ENCODE peak calls at places on chromosomes 16 and 17, in four cellular contexts. One of them, this sample, is unnamed.

GRCh38 chr16:83682858-83683235 is 124.9 kb upstream of the HSBP1 start:
- DNase-seq in lung: no peak
- DNase-seq in H9: no peak
- DNase-seq in ascending aorta: no peak
- DNase-seq in this sample: no peak

GRCh38 chr16:30049871-30050270 is 15.7 kb upstream of the ALDOA start:
- DNase-seq in lung: no peak
- DNase-seq in H9: no peak
- DNase-seq in ascending aorta: no peak
- DNase-seq in this sample: no peak

GRCh38 chr17:60102632-60103047 is 23.9 kb upstream of the HEATR6 start:
- DNase-seq in lung: peak
- DNase-seq in H9: no peak
- DNase-seq in ascending aorta: no peak
- DNase-seq in this sample: peak

GRCh38 chr17:37280841-37281240 is 94.9 kb upstream of the C17orf78 start:
- DNase-seq in lung: no peak
- DNase-seq in H9: no peak
- DNase-seq in ascending aorta: no peak
- DNase-seq in this sample: no peak

GRCh38 chr17:39221572-39221971 is 4.2 kb downstream of the STAC2 start:
- DNase-seq in lung: no peak
- DNase-seq in H9: no peak
- DNase-seq in ascending aorta: no peak
- DNase-seq in this sample: no peak

GRCh38 chr16:82062645-82063058 is 27.6 kb downstream of the HSD17B2 start:
- DNase-seq in lung: peak
- DNase-seq in H9: no peak
- DNase-seq in ascending aorta: no peak
- DNase-seq in this sample: no peak

GRCh38 chr17:27466748-27467375 is 10.6 kb downstream of the KSR1 start:
- DNase-seq in lung: no peak
- DNase-seq in H9: no peak
- DNase-seq in ascending aorta: no peak
- DNase-seq in this sample: peak

GRCh38 chr17:66228887-66229782 is at the start of gene APOH:
- DNase-seq in lung: no peak
- DNase-seq in H9: no peak
- DNase-seq in ascending aorta: no peak
- DNase-seq in this sample: no peak

GRCh38 chr16:68364601-68364998 is 53.8 kb downstream of the PRMT7 start:
- DNase-seq in lung: no peak
- DNase-seq in H9: peak
- DNase-seq in ascending aorta: no peak
- DNase-seq in this sample: no peak

GRCh38 chr16:1357906-1358566 is 6.3 kb downstream of the GNPTG start:
- DNase-seq in lung: no peak
- DNase-seq in H9: no peak
- DNase-seq in ascending aorta: no peak
- DNase-seq in this sample: no peak

GRCh38 chr16:20740901-20741491 is 622 bp downstream of the THUMPD1 start:
- DNase-seq in lung: peak
- DNase-seq in H9: peak
- DNase-seq in ascending aorta: peak
- DNase-seq in this sample: peak

GRCh38 chr16:20744922-20745440 is 3.4 kb upstream of the THUMPD1 start:
- DNase-seq in lung: no peak
- DNase-seq in H9: no peak
- DNase-seq in ascending aorta: no peak
- DNase-seq in this sample: peak

GRCh38 chr16:20743591-20743990 is 2.0 kb upstream of the THUMPD1 start:
- DNase-seq in lung: no peak
- DNase-seq in H9: no peak
- DNase-seq in ascending aorta: no peak
- DNase-seq in this sample: no peak

GRCh38 chr16:20740007-20740883 is 1.4 kb downstream of the THUMPD1 start:
- DNase-seq in lung: no peak
- DNase-seq in H9: no peak
- DNase-seq in ascending aorta: no peak
- DNase-seq in this sample: no peak

GRCh38 chr16:20741555-20742285 is at the start of gene THUMPD1:
- DNase-seq in lung: peak
- DNase-seq in H9: peak
- DNase-seq in ascending aorta: peak
- DNase-seq in this sample: peak
- TF ChIP-seq CTCF in lung: no peak
- TF ChIP-seq CTCF in H9: no peak
- TF ChIP-seq CTCF in ascending aorta: peak
- TF ChIP-seq CTCF in this sample: no peak

GRCh38 chr16:52556083-52556482 is 9.1 kb upstream of the TOX3 start:
- DNase-seq in lung: no peak
- DNase-seq in H9: no peak
- DNase-seq in ascending aorta: no peak
- DNase-seq in this sample: no peak

GRCh38 chr16:52554334-52554733 is 7.4 kb upstream of the TOX3 start:
- DNase-seq in lung: no peak
- DNase-seq in H9: no peak
- DNase-seq in ascending aorta: no peak
- DNase-seq in this sample: no peak

GRCh38 chr16:52555572-52555971 is 8.6 kb upstream of the TOX3 start:
- DNase-seq in lung: no peak
- DNase-seq in H9: no peak
- DNase-seq in ascending aorta: no peak
- DNase-seq in this sample: no peak

GRCh38 chr16:52552643-52553042 is 5.7 kb upstream of the TOX3 start:
- DNase-seq in lung: no peak
- DNase-seq in H9: no peak
- DNase-seq in ascending aorta: no peak
- DNase-seq in this sample: no peak

DNA sequence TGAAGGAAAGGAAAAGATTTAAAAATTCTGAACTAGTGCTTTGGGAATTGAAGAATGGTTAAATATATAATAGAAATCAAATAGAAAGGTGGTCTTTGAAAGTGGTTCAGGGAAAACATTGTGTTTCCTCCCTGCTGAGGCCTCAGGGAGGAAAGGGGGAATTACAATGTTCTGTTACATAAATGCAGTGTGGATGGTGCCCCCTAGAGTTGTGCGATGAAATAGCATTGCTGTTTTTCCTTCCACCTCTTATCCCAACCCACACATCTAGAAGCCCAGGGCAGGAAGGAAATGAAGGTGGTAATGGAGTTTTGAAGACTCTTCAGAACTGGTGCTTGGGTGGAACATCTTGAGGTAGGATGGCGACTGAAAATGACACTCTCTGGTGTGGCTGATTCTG is 6.4 kb upstream of the TOX3 start:
- DNase-seq in lung: no peak
- DNase-seq in H9: no peak
- DNase-seq in ascending aorta: no peak
- DNase-seq in this sample: no peak
- TF ChIP-seq CTCF in lung: no peak
- TF ChIP-seq CTCF in H9: peak
- TF ChIP-seq CTCF in ascending aorta: no peak
- TF ChIP-seq CTCF in this sample: no peak

GRCh38 chr16:54288592-54289241 is 2.1 kb upstream of the IRX3 start:
- DNase-seq in lung: no peak
- DNase-seq in H9: no peak
- DNase-seq in ascending aorta: no peak
- DNase-seq in this sample: no peak

GRCh38 chr16:54289242-54290051 is 2.9 kb upstream of the IRX3 start:
- DNase-seq in lung: no peak
- DNase-seq in H9: peak
- DNase-seq in ascending aorta: no peak
- DNase-seq in this sample: no peak

GRCh38 chr16:54290203-54291106 is 3.9 kb upstream of the IRX3 start:
- DNase-seq in lung: no peak
- DNase-seq in H9: peak
- DNase-seq in ascending aorta: no peak
- DNase-seq in this sample: no peak

GRCh38 chr16:54291107-54291980 is 4.8 kb upstream of the IRX3 start:
- DNase-seq in lung: no peak
- DNase-seq in H9: peak
- DNase-seq in ascending aorta: no peak
- DNase-seq in this sample: no peak

GRCh38 chr16:54291981-54292487 is 5.4 kb upstream of the IRX3 start:
- DNase-seq in lung: no peak
- DNase-seq in H9: no peak
- DNase-seq in ascending aorta: no peak
- DNase-seq in this sample: no peak
- TF ChIP-seq CTCF in lung: no peak
- TF ChIP-seq CTCF in H9: no peak
- TF ChIP-seq CTCF in ascending aorta: no peak
- TF ChIP-seq CTCF in this sample: no peak

DNA sequence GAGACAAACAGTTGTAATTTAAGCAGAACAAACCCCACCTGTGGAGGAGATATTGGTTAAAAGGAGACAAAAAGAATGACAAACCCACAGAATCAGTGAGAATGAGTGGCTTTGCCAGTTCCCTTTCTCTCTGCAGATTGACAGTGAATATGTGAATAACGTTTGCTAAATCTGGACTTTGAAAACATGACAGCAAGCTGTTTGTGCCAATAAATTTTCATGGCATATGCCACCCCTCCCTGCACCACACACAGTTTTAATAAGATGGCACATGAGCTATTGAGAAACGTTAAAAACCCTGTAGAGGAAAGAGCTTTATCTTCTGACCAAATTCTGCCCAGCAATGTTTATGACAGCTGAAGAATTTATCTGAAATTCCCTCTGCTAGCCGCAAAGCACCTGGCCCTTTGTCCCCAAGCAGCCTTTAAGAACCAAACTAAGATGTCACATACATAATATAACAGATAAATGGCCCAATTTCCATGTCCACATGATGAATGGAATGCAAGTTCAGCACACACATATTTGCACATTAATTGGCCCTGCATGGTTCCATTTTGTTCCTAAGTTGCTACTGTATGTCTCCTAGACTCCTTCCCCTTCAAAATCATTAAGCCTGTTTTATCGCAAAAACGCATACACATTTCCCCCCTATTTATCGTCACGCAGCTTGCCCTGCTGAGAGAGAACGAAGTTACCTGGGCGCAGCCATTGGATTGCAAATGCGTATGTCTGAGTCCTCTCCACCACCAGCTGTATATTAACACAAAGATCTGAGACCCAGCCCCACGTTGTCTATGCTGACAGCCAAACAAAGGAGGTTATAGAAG is 773.5 kb upstream of the EEF2KMT start:
- DNase-seq in lung: no peak
- DNase-seq in H9: peak
- DNase-seq in ascending aorta: no peak
- DNase-seq in this sample: no peak
- TF ChIP-seq CTCF in lung: no peak
- TF ChIP-seq CTCF in H9: no peak
- TF ChIP-seq CTCF in ascending aorta: no peak
- TF ChIP-seq CTCF in this sample: no peak

DNA sequence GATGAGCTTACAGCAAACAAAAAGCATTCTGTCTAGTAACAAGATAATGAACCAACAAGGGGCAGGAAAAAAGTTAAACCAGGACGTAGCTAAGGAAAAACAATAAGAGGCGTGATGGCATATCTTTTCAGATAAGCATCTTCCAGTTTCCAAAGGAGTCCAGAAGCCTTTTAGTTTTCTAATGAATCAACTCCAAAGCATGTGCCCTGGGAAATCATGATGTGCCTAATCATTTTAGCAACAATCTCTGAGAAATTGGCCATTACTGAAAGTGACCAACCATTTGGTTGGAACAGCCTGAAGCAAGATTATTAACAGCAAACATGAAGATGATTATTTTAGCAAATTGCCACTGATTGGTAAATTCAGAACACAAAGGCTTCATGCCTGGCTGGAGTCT is 440.9 kb upstream of the MAF start:
- DNase-seq in lung: no peak
- DNase-seq in H9: no peak
- DNase-seq in ascending aorta: no peak
- DNase-seq in this sample: no peak
- TF ChIP-seq CTCF in lung: no peak
- TF ChIP-seq CTCF in H9: no peak
- TF ChIP-seq CTCF in ascending aorta: no peak
- TF ChIP-seq CTCF in this sample: no peak

DNA sequence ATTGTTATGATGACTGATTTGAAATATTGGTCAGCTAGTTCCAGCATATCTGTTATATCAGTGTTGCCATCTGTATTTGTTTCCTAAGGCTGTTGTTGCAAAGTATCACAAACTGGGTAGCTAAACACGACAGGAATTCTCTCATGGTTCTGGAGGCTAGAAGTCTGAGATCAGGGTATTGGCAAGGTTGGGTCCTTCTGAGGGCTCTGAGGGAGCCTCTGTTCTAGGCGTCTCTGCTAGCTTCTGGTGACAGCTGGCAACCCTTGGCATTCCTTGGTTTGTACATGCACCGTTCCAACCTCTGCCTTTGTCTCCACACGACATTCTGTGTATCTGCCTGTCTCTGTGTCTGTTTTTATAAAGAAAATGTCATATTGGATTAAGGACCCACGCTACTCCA is 219.9 kb upstream of the NLRP1 start:
- DNase-seq in lung: no peak
- DNase-seq in H9: peak
- DNase-seq in ascending aorta: no peak
- DNase-seq in this sample: no peak
- TF ChIP-seq CTCF in lung: no peak
- TF ChIP-seq CTCF in H9: no peak
- TF ChIP-seq CTCF in ascending aorta: no peak
- TF ChIP-seq CTCF in this sample: no peak